ENCODE peak calls at places on chromosomes 7 and 10, in ten cellular contexts. R is EL; V is fibroblast of the conjunctiva; A is HEK293T; Z is CD8-positive, alpha-beta memory T cell; M is GM04504; X is T-helper 2 cell; U is nephron progenitor cell; P is endothelial cell; H is NCI-H1105 treated with DMSO at 0.1 percent for 48 hours. F is an unnamed sample.
A peak's percentile ranks its signal among the peaks of the same experiment; 100 is the strongest.

GRCh38 chr7:156998988-156999610 is 11.4 kb downstream of the MNX1 start:
- DNase-seq in R (no peak), V (no peak), A (no peak), Z (no peak), M (no peak), X (no peak), U (no peak), P (no peak), H (peak; percentile 10), F (no peak)

GRCh38 chr7:158863611-158864506 is 7.5 kb downstream of the DYNC2I1 start:
- DNase-seq in R (peak; percentile 89), V (peak; percentile 30), A (no peak), Z (peak; percentile 26), M (peak; percentile 52), X (peak; percentile 64), U (peak; percentile 46), P (peak; percentile 52), H (no peak), F (no peak)

GRCh38 chr7:371119-371778 is 81.3 kb downstream of the FOXL3 start:
- DNase-seq in R (no peak), V (no peak), A (peak; percentile 50), Z (no peak), M (no peak), X (no peak), U (no peak), P (no peak), H (no peak), F (no peak)

GRCh38 chr10:100800931-100801330 is 55.5 kb downstream of the PAX2 start:
- DNase-seq in R (no peak), V (no peak), A (no peak), Z (no peak), M (no peak), X (no peak), U (no peak), P (no peak), H (no peak), F (no peak)

GRCh38 chr7:150959739-150960734 is 18.1 kb downstream of the KCNH2 start:
- DNase-seq in R (no peak), V (no peak), A (no peak), Z (no peak), M (no peak), X (no peak), U (peak; percentile 1), P (no peak), H (no peak), F (no peak)

GRCh38 chr7:75655536-75655935 is 83.2 kb downstream of the HIP1 start:
- DNase-seq in R (no peak), V (no peak), A (no peak), Z (no peak), M (no peak), X (no peak), U (no peak), P (no peak), H (no peak), F (no peak)

GRCh38 chr7:131945313-131945831 is 388.9 kb upstream of the PODXL start:
- DNase-seq in R (peak; percentile 44), V (no peak), A (peak; percentile 82), Z (no peak), M (no peak), X (peak; percentile 41), U (peak; percentile 84), P (peak; percentile 82), H (peak; percentile 62), F (no peak)

GRCh38 chr10:116849271-116850057 is at the start of gene ENO4:
- DNase-seq in R (peak; percentile 81), V (peak; percentile 47), A (peak; percentile 95), Z (no peak), M (peak; percentile 45), X (peak; percentile 61), U (peak; percentile 90), P (peak; percentile 89), H (peak; percentile 84), F (peak; percentile 43)

GRCh38 chr7:518630-519428 is 817 bp downstream of the PDGFA start:
- DNase-seq in R (peak; percentile 78), V (no peak), A (peak; percentile 45), Z (no peak), M (no peak), X (peak; percentile 34), U (peak; percentile 83), P (peak; percentile 47), H (peak; percentile 66), F (no peak)

GRCh38 chr10:113480081-113480360 is 72.8 kb upstream of the HABP2 start:
- DNase-seq in R (no peak), V (no peak), A (no peak), Z (no peak), M (no peak), X (no peak), U (no peak), P (no peak), H (no peak), F (no peak)

F was measured in HFF-Myc.